ENCODE peak calls at places on chromosome 1, in eight cellular contexts. J is lung microvascular endothelial cell; F is stimulated activated CD4-positive, alpha-beta T cell treated with anti-CD3 and anti-CD28 coated beads, TNF-alpha, amount 100 ng/mL, for 4 hours; L is dermis blood vessel endothelial cell; E is activated CD8-positive, alpha-beta memory T cell treated with anti-CD3 and anti-CD28 coated beads for 4 hours; B is activated T-cell treated with anti-CD3 and anti-CD28 coated beads for 24 hours; M is upper lobe of right lung; W is germinal center. U is an unnamed sample.
A peak's percentile ranks its signal among the peaks of the same experiment; 100 is the strongest.

GRCh38 chr1:155471891-155472290 is 90.7 kb downstream of the ASH1L start:
- DNase-seq in E (no peak), W (no peak), J (no peak), F (no peak), L (no peak), B (no peak), M (no peak), U (no peak)

GRCh38 chr1:23567996-23568607 is 8.8 kb upstream of the ID3 start:
- DNase-seq in L (peak; percentile 38), W (no peak), F (no peak), M (no peak), J (no peak), E (no peak), B (no peak), U (no peak)

GRCh38 chr1:94866178-94866822 is 46.1 kb downstream of the SLC44A3 start:
- DNase-seq in F (no peak), M (no peak), W (no peak), L (no peak), J (no peak), E (no peak), B (no peak), U (no peak)

GRCh38 chr1:85865183-85865582 is 156.9 kb upstream of the ZNHIT6 start:
- DNase-seq in L (no peak), F (no peak), E (no peak), W (no peak), J (no peak), B (no peak), M (no peak), U (no peak)

GRCh38 chr1:16212251-16212961 is at the start of gene ARHGEF19:
- DNase-seq in J (no peak), B (no peak), M (peak; percentile 88), W (no peak), E (no peak), L (no peak), F (no peak), U (no peak)

GRCh38 chr1:21759182-21759581 is 23.8 kb downstream of the USP48 start:
- DNase-seq in L (no peak), B (no peak), W (no peak), F (no peak), E (no peak), M (no peak), J (no peak), U (no peak)

GRCh38 chr1:3436901-3437300 is 17.6 kb upstream of the ARHGEF16 start:
- DNase-seq in B (no peak), J (no peak), E (no peak), L (no peak), W (no peak), F (no peak), M (no peak), U (no peak)

GRCh38 chr1:21200767-21201166 is 24.1 kb upstream of the EIF4G3 start:
- DNase-seq in F (no peak), L (no peak), E (no peak), J (no peak), M (no peak), W (no peak), B (no peak), U (no peak)

GRCh38 chr1:94335950-94336349 is 82.2 kb upstream of the ABCD3 start:
- DNase-seq in F (no peak), B (no peak), L (peak; percentile 96), M (no peak), J (peak; percentile 96), E (no peak), W (no peak), U (no peak)

GRCh38 chr1:200483491-200484143 is 73.8 kb upstream of the ZNF281 start:
- DNase-seq in B (peak; percentile 55), E (peak; percentile 10), F (peak; percentile 32), L (peak; percentile 98), M (no peak), W (peak; percentile 16), J (peak; percentile 95), U (peak; percentile 3)

GRCh38 chr1:236561976-236562375 is 38.2 kb downstream of the LGALS8 start:
- DNase-seq in J (no peak), L (no peak), W (no peak), B (no peak), M (no peak), E (no peak), F (no peak), U (no peak)

GRCh38 chr1:236904874-236905741 is 99.1 kb downstream of the MT1HL1 start:
- DNase-seq in E (no peak), M (no peak), J (no peak), F (no peak), W (no peak), L (peak; percentile 8), B (no peak), U (no peak)

GRCh38 chr1:53549287-53549686 is 90.1 kb downstream of the DMRTB1 start:
- DNase-seq in E (no peak), W (no peak), J (no peak), M (no peak), B (no peak), L (no peak), F (no peak), U (no peak)